ENCODE peak calls at places on chromosome 9, in seven cellular contexts. C is AG04449; P is left ventricle myocardium superior; Q is stimulated activated CD4-positive, alpha-beta T cell treated with anti-CD3 and anti-CD28 coated beads, Interleukin-12 subunit alpha, Interleukin-12 subunit beta, amount 100 ng/mL, for 4 hours; O is activated CD4-positive, alpha-beta T cell treated with anti-CD3 and anti-CD28 coated beads, Interleukin-2, amount 50 U/mL, for 4 hours; W is HFFc6; B is tibial artery. G is an unnamed sample.

GRCh38 chr9:136152931-136153330 is 34.3 kb upstream of the TMEM250 start:
- DNase-seq in W (no peak), C (no peak), P (no peak), O (no peak), B (no peak), Q (no peak), G (no peak)

GRCh38 chr9:131302244-131303075 is 12.9 kb downstream of the PLPP7 start:
- DNase-seq in O (no peak), P (peak; percentile 79), W (no peak), B (no peak), Q (no peak), C (no peak), G (no peak)

GRCh38 chr9:125240649-125240999 is 519 bp downstream of the HSPA5 start:
- DNase-seq in Q (no peak), B (no peak), W (no peak), O (peak; percentile 16), C (no peak), P (no peak), G (peak; percentile 61)

GRCh38 chr9:99019523-99020331 is 76.0 kb downstream of the COL15A1 start:
- DNase-seq in O (no peak), P (no peak), Q (no peak), C (peak; percentile 94), W (peak; percentile 96), B (no peak), G (peak; percentile 58)

GRCh38 chr9:113454914-113455761 is 8.4 kb upstream of the RGS3 start:
- DNase-seq in B (peak; percentile 83), P (peak; percentile 61), O (no peak), C (peak; percentile 67), Q (no peak), W (peak; percentile 70), G (peak; percentile 77)

GRCh38 chr9:11663913-11664312 is 1029.3 kb upstream of the TYRP1 start:
- DNase-seq in B (no peak), O (no peak), C (no peak), W (no peak), Q (no peak), P (no peak), G (no peak)

GRCh38 chr9:86494644-86495081 is 140.5 kb upstream of the TUT7 start:
- DNase-seq in O (no peak), W (peak; percentile 59), P (no peak), B (no peak), Q (no peak), C (peak; percentile 62), G (no peak)

GRCh38 chr9:18238254-18238653 is 235.7 kb upstream of the ADAMTSL1 start:
- DNase-seq in Q (no peak), B (no peak), C (no peak), P (no peak), W (peak; percentile 39), O (no peak), G (no peak)

GRCh38 chr9:88531920-88532319 is 3.1 kb upstream of the NXNL2 start:
- DNase-seq in O (no peak), Q (no peak), C (no peak), P (no peak), B (no peak), W (no peak), G (no peak)

GRCh38 chr9:127204771-127205470 is 59.7 kb upstream of the GARNL3 start:
- DNase-seq in C (no peak), Q (no peak), B (no peak), O (no peak), P (no peak), W (peak; percentile 38), G (no peak)

GRCh38 chr9:76912631-76913275 is 6.8 kb upstream of the PRUNE2 start:
- DNase-seq in W (peak; percentile 9), C (no peak), Q (no peak), O (no peak), P (no peak), B (no peak), G (no peak)

GRCh38 chr9:113955076-113955752 is 79.1 kb downstream of the ZNF618 start:
- DNase-seq in W (peak; percentile 46), O (no peak), Q (no peak), P (no peak), B (peak; percentile 79), C (no peak), G (no peak)

GRCh38 chr9:18331808-18332209 is 142.1 kb upstream of the ADAMTSL1 start:
- DNase-seq in P (no peak), C (no peak), W (no peak), O (no peak), B (no peak), Q (no peak), G (no peak)

GRCh38 chr9:15735083-15735974 is 182.5 kb downstream of the CCDC171 start:
- DNase-seq in C (peak; percentile 83), O (no peak), P (no peak), Q (no peak), B (no peak), W (peak; percentile 88), G (no peak)

GRCh38 chr9:72476617-72477375 is 44.6 kb upstream of the TMC1 start:
- DNase-seq in C (no peak), O (peak; percentile 42), Q (peak; percentile 18), B (no peak), W (peak; percentile 74), P (no peak), G (no peak)

GRCh38 chr9:34337404-34337803 is 8.0 kb downstream of the NUDT2 start:
- DNase-seq in B (no peak), C (no peak), O (no peak), P (no peak), Q (no peak), W (no peak), G (no peak)

GRCh38 chr9:113376634-113377531 is at the start of gene HDHD3:
- DNase-seq in W (peak; percentile 38), P (peak; percentile 72), O (peak; percentile 66), B (peak; percentile 90), C (no peak), Q (peak; percentile 79), G (peak; percentile 76)

GRCh38 chr9:133493428-133493827 is 14.5 kb upstream of the SLC2A6 start:
- DNase-seq in C (no peak), O (no peak), B (no peak), P (peak; percentile 20), W (no peak), Q (no peak), G (no peak)

GRCh38 chr9:34400275-34400674 is 23.6 kb upstream of the MYORG start:
- DNase-seq in P (no peak), B (no peak), Q (no peak), O (no peak), C (no peak), W (no peak), G (no peak)

GRCh38 chr9:2424564-2425153 is 196.9 kb upstream of the VLDLR start:
- DNase-seq in C (no peak), W (no peak), Q (no peak), O (no peak), P (no peak), B (no peak), G (no peak)

GRCh38 chr9:76394896-76395244 is 644 bp upstream of the RFK start:
- DNase-seq in C (no peak), P (peak; percentile 55), O (peak; percentile 30), Q (peak; percentile 40), W (peak; percentile 39), B (no peak), G (peak; percentile 85)

GRCh38 chr9:75299324-75299723 is 211.0 kb downstream of the OSTF1 start:
- DNase-seq in O (no peak), C (no peak), B (no peak), W (no peak), Q (no peak), P (no peak), G (no peak)

GRCh38 chr9:101415578-101415977 is 16.9 kb downstream of the ZNF189 start:
- DNase-seq in C (no peak), B (no peak), P (no peak), O (no peak), W (no peak), Q (no peak), G (no peak)

GRCh38 chr9:92048924-92049625 is 66.1 kb downstream of the SPTLC1 start:
- DNase-seq in C (no peak), Q (no peak), P (no peak), B (no peak), O (no peak), W (peak; percentile 18), G (no peak)